ENCODE peak calls at places on chromosomes 16 and 17, in six cellular contexts. O is OCI-LY7, B is iris pigment epithelial cell, A is HS-27A, Y is ureter, Z is tibial artery. V is an unnamed sample.

GRCh38 chr17:41763327-41763726 is 23.2 kb downstream of the JUP start:
- DNase-seq in O (no peak), B (no peak), A (no peak), Y (no peak), Z (no peak), V (no peak)

GRCh38 chr17:78307887-78308633 is 51.8 kb downstream of the SOCS3 start:
- DNase-seq in O (no peak), B (no peak), A (no peak), Y (no peak), Z (no peak), V (no peak)

GRCh38 chr16:80355335-80355734 is 185.5 kb upstream of the DYNLRB2 start:
- DNase-seq in O (no peak), B (no peak), A (no peak), Y (no peak), Z (no peak), V (no peak)

GRCh38 chr17:50263293-50264262 is 10.7 kb upstream of the TMEM92 start:
- DNase-seq in O (no peak), B (no peak), A (no peak), Y (no peak), Z (no peak), V (no peak)

GRCh38 chr17:74276561-74277009 is 2.6 kb downstream of the DNAI2 start:
- DNase-seq in O (no peak), B (no peak), A (no peak), Y (no peak), Z (peak; percentile 55), V (no peak)

GRCh38 chr17:80043963-80044362 is 7.5 kb downstream of the CCDC40 start:
- DNase-seq in O (no peak), B (no peak), A (no peak), Y (no peak), Z (no peak), V (no peak)

GRCh38 chr16:81585785-81586184 is 141.2 kb downstream of the CMIP start:
- DNase-seq in O (no peak), B (no peak), A (no peak), Y (no peak), Z (no peak), V (no peak)

GRCh38 chr17:8707232-8707590 is 37.4 kb downstream of the CCDC42 start:
- DNase-seq in O (no peak), B (no peak), A (no peak), Y (no peak), Z (no peak), V (no peak)

GRCh38 chr17:82966415-82966814 is 113.0 kb upstream of the METRNL start:
- DNase-seq in O (no peak), B (no peak), A (no peak), Y (no peak), Z (no peak), V (no peak)

GRCh38 chr16:17481741-17482140 is 11.0 kb upstream of the XYLT1 start:
- DNase-seq in O (no peak), B (no peak), A (no peak), Y (no peak), Z (no peak), V (no peak)

V was measured in HS-5.